ENCODE peak calls at places on chromosomes 7 and 10, in four cellular contexts. J is left cardiac atrium, T is RWPE1, Z is omental fat pad. S is an unnamed sample.
A peak's percentile ranks its signal among the peaks of the same experiment; 100 is the strongest.

GRCh38 chr10:21517983-21518628 is 7.4 kb downstream of the SKIDA1 start:
- DNase-seq in Z (no peak), J (no peak), T (no peak), S (no peak)

GRCh38 chr10:10865913-10866312 is 151.8 kb upstream of the CELF2 start:
- DNase-seq in Z (no peak), J (no peak), T (peak; percentile 65), S (peak; percentile 71)

GRCh38 chr10:15325243-15326002 is 45.7 kb downstream of the FAM171A1 start:
- DNase-seq in T (peak; percentile 74), J (peak; percentile 63), Z (no peak), S (peak; percentile 13)

GRCh38 chr10:121503587-121504051 is 94.6 kb downstream of the FGFR2 start:
- DNase-seq in T (no peak), Z (no peak), J (no peak), S (no peak)

GRCh38 chr10:52539463-52539862 is 225.4 kb downstream of the DKK1 start:
- DNase-seq in T (peak; percentile 57), Z (no peak), J (no peak), S (peak; percentile 88)

GRCh38 chr7:145831616-145832206 is 284.9 kb upstream of the CNTNAP2 start:
- DNase-seq in T (no peak), J (no peak), Z (no peak), S (no peak)

GRCh38 chr10:95327367-95327766 is 36.6 kb upstream of the PDLIM1 start:
- DNase-seq in Z (no peak), T (peak; percentile 55), J (peak; percentile 60), S (no peak)

GRCh38 chr10:27719052-27719451 is 26.6 kb downstream of the MKX start:
- DNase-seq in J (no peak), T (no peak), Z (no peak), S (no peak)

GRCh38 chr7:139105037-139105382 is 4.5 kb downstream of the ZC3HAV1 start:
- DNase-seq in Z (no peak), T (no peak), J (no peak), S (no peak)

GRCh38 chr7:37527109-37527508 is 78.4 kb upstream of the ELMO1 start:
- DNase-seq in J (no peak), T (no peak), Z (no peak), S (no peak)

GRCh38 chr7:100705341-100705752 is 574 bp upstream of the POP7 start:
- DNase-seq in J (peak; percentile 84), Z (peak; percentile 77), T (peak; percentile 74), S (no peak)

GRCh38 chr7:133300811-133301210 is 47.9 kb downstream of the EXOC4 start:
- DNase-seq in Z (no peak), T (no peak), J (no peak), S (no peak)

GRCh38 chr7:25995893-25996529 is 156.0 kb upstream of the NFE2L3 start:
- DNase-seq in T (no peak), Z (no peak), J (no peak), S (no peak)

GRCh38 chr10:44183667-44184632 is 200.9 kb downstream of the CXCL12 start:
- DNase-seq in Z (no peak), T (no peak), J (no peak), S (no peak)

GRCh38 chr10:35424680-35425285 is 88.5 kb downstream of the CCNY start:
- DNase-seq in J (no peak), T (no peak), Z (no peak), S (no peak)

GRCh38 chr7:45001826-45002225 is 1.8 kb downstream of the CCM2 start:
- DNase-seq in Z (no peak), J (no peak), T (no peak), S (no peak)

GRCh38 chr10:133258066-133258817 is 18.4 kb downstream of the ADAM8 start:
- DNase-seq in T (no peak), J (no peak), Z (no peak), S (no peak)

GRCh38 chr7:2893411-2893861 is 49.3 kb upstream of the GNA12 start:
- DNase-seq in Z (no peak), J (no peak), T (no peak), S (no peak)

GRCh38 chr7:22194633-22195273 is 162.2 kb downstream of the RAPGEF5 start:
- DNase-seq in Z (no peak), J (no peak), T (no peak), S (no peak)

GRCh38 chr10:129101232-129101980 is 365.6 kb upstream of the MGMT start:
- DNase-seq in Z (no peak), J (no peak), T (no peak), S (no peak)

GRCh38 chr10:61890881-61891409 is 10.6 kb upstream of the ARID5B start:
- DNase-seq in J (no peak), Z (no peak), T (no peak), S (no peak)

GRCh38 chr7:97174308-97174707 is 56.8 kb downstream of the SDHAF3 start:
- DNase-seq in J (no peak), Z (no peak), T (no peak), S (no peak)

GRCh38 chr7:32140540-32140939 is 70.3 kb upstream of the PDE1C start:
- DNase-seq in J (no peak), Z (no peak), T (no peak), S (no peak)

GRCh38 chr7:45086348-45087065 is 2.3 kb downstream of the NACAD start:
- DNase-seq in T (no peak), J (no peak), Z (no peak), S (no peak)

GRCh38 chr10:13414855-13415254 is 66.8 kb upstream of the SEPHS1 start:
- DNase-seq in J (no peak), T (no peak), Z (no peak), S (no peak)

GRCh38 chr7:28075674-28076358 is 104.8 kb downstream of the JAZF1 start:
- DNase-seq in T (no peak), Z (no peak), J (no peak), S (no peak)

GRCh38 chr7:100642534-100642907 is 1.2 kb upstream of the TFR2 start:
- DNase-seq in T (no peak), J (no peak), Z (no peak), S (no peak)

GRCh38 chr7:47432988-47433895 is 148.7 kb downstream of the TNS3 start:
- DNase-seq in T (no peak), J (no peak), Z (no peak), S (peak; percentile 17)

GRCh38 chr7:101386558-101387199 is 24.0 kb downstream of the COL26A1 start:
- DNase-seq in T (no peak), J (no peak), Z (no peak), S (no peak)

GRCh38 chr7:17144313-17144712 is 154.1 kb upstream of the AHR start:
- DNase-seq in Z (no peak), T (peak; percentile 59), J (no peak), S (no peak)

GRCh38 chr10:67659497-67659896 is 36.5 kb downstream of the CTNNA3 start:
- DNase-seq in Z (no peak), J (no peak), T (no peak), S (no peak)

GRCh38 chr7:41792099-41792498 is 89.2 kb upstream of the INHBA start:
- DNase-seq in J (no peak), Z (no peak), T (peak; percentile 33), S (no peak)

S was measured in keratinocyte.